ENCODE peak calls at places on chromosomes 4 and X, in four cellular contexts. R is OCI-LY7, E is kidney epithelial cell, I is lower lobe of right lung. U is an unnamed sample.

GRCh38 chr4:6989331-6989923 is 53.7 kb upstream of the TADA2B start:
- DNase-seq in R (no peak), E (no peak), I (no peak), U (no peak)

GRCh38 chr4:139903845-139904244 is 238.2 kb downstream of the MGST2 start:
- DNase-seq in R (no peak), E (no peak), I (no peak), U (peak; percentile 22)

GRCh38 chr4:42397635-42398447 is 553 bp downstream of the SHISA3 start:
- DNase-seq in R (peak; percentile 17), E (no peak), I (no peak), U (peak; percentile 29)

GRCh38 chr4:105092356-105092755 is 54.3 kb upstream of the TET2 start:
- DNase-seq in R (no peak), E (peak; percentile 23), I (no peak), U (peak; percentile 92)

GRCh38 chrX:8272846-8273245 is 101.8 kb upstream of the VCX2 start:
- DNase-seq in R (no peak), E (no peak), I (no peak), U (peak; percentile 11)

GRCh38 chr4:177696438-177696966 is 254.3 kb upstream of the AGA start:
- DNase-seq in R (no peak), E (no peak), I (no peak), U (peak; percentile 39)

GRCh38 chrX:39196192-39197102 is 395.2 kb downstream of the MID1IP1 start:
- DNase-seq in R (peak; percentile 11), E (peak; percentile 48), I (no peak), U (peak; percentile 46)

GRCh38 chr4:1882850-1883271 is 11.7 kb downstream of the NSD2 start:
- DNase-seq in R (no peak), E (no peak), I (no peak), U (no peak)

GRCh38 chr4:168656055-168656660 is 159.3 kb downstream of the PALLD start:
- DNase-seq in R (no peak), E (peak; percentile 81), I (no peak), U (peak; percentile 93)

GRCh38 chrX:38893441-38893840 is 92.2 kb downstream of the MID1IP1 start:
- DNase-seq in R (no peak), E (no peak), I (no peak), U (no peak)

GRCh38 chr4:60216752-60217151 is 983.4 kb upstream of the ADGRL3 start:
- DNase-seq in R (no peak), E (no peak), I (no peak), U (peak; percentile 89)

GRCh38 chr4:9979101-9979815 is 42.0 kb downstream of the SLC2A9 start:
- DNase-seq in R (no peak), E (no peak), I (no peak), U (no peak)

GRCh38 chr4:155602351-155603140 is 64.1 kb upstream of the GUCY1A1 start:
- DNase-seq in R (no peak), E (no peak), I (no peak), U (peak; percentile 73)

GRCh38 chr4:2274320-2275043 is 12.6 kb upstream of the MXD4 start:
- DNase-seq in R (no peak), E (no peak), I (peak; percentile 35), U (no peak)

GRCh38 chr4:79906996-79907395 is 166.0 kb downstream of the ANTXR2 start:
- DNase-seq in R (no peak), E (no peak), I (no peak), U (no peak)

GRCh38 chrX:12956704-12957541 is 18.0 kb upstream of the TMSB4X start:
- DNase-seq in R (peak; percentile 92), E (no peak), I (no peak), U (peak; percentile 37)

GRCh38 chr4:99998062-99998880 is 48.2 kb upstream of the H2AZ1 start:
- DNase-seq in R (peak; percentile 6), E (peak; percentile 10), I (no peak), U (peak; percentile 71)

GRCh38 chrX:1676866-1677265 is 62.0 kb downstream of the ASMT start:
- DNase-seq in R (no peak), E (no peak), I (no peak), U (no peak)

GRCh38 chr4:158796370-158797140 is 27.7 kb downstream of the FNIP2 start:
- DNase-seq in R (no peak), E (no peak), I (peak; percentile 60), U (peak; percentile 84)

GRCh38 chr4:118911162-118911791 is 22.6 kb downstream of the SYNPO2 start:
- DNase-seq in R (no peak), E (no peak), I (no peak), U (peak; percentile 25)

GRCh38 chrX:20355187-20355586 is 88.5 kb upstream of the RPS6KA3 start:
- DNase-seq in R (no peak), E (no peak), I (no peak), U (no peak)

GRCh38 chr4:40998680-40999358 is 215.5 kb downstream of the APBB2 start:
- DNase-seq in R (peak; percentile 33), E (no peak), I (no peak), U (peak; percentile 95)

GRCh38 chrX:129747533-129747932 is 8.8 kb downstream of the XPNPEP2 start:
- DNase-seq in R (no peak), E (no peak), I (no peak), U (no peak)

GRCh38 chrX:110374544-110374943 is 15.9 kb downstream of the RTL9 start:
- DNase-seq in R (no peak), E (no peak), I (no peak), U (no peak)

GRCh38 chrX:153703036-153703370 is 15.3 kb downstream of the SLC6A8 start:
- DNase-seq in R (no peak), E (no peak), I (peak; percentile 58), U (peak; percentile 50)

GRCh38 chr4:27081675-27082579 is 221.3 kb downstream of the STIM2 start:
- DNase-seq in R (no peak), E (no peak), I (no peak), U (no peak)

GRCh38 chr4:27088491-27088890 is 227.8 kb downstream of the STIM2 start:
- DNase-seq in R (no peak), E (no peak), I (no peak), U (no peak)

GRCh38 chr4:27087306-27088045 is 226.8 kb downstream of the STIM2 start:
- DNase-seq in R (no peak), E (no peak), I (no peak), U (peak; percentile 17)

GRCh38 chr4:27082786-27083185 is 222.1 kb downstream of the STIM2 start:
- DNase-seq in R (no peak), E (no peak), I (no peak), U (no peak)

GRCh38 chr4:27084685-27085356 is 224.2 kb downstream of the STIM2 start:
- DNase-seq in R (no peak), E (no peak), I (peak; percentile 53), U (peak; percentile 34)
- H3K4me3 ChIP-seq in R (no peak overlapping the region), E (no peak overlapping the region), I (peak overlapping the region; percentile 46), U (peak overlapping the region; percentile 8)

GRCh38 chrX:67544871-67545771 is 1.3 kb downstream of the AR start:
- DNase-seq in R (no peak), E (no peak), I (peak; percentile 34), U (no peak)
- H3K4me3 ChIP-seq in R (no peak overlapping the region), E (no peak overlapping the region), I (peak overlapping the region; percentile 50), U (no peak overlapping the region)

DNA sequence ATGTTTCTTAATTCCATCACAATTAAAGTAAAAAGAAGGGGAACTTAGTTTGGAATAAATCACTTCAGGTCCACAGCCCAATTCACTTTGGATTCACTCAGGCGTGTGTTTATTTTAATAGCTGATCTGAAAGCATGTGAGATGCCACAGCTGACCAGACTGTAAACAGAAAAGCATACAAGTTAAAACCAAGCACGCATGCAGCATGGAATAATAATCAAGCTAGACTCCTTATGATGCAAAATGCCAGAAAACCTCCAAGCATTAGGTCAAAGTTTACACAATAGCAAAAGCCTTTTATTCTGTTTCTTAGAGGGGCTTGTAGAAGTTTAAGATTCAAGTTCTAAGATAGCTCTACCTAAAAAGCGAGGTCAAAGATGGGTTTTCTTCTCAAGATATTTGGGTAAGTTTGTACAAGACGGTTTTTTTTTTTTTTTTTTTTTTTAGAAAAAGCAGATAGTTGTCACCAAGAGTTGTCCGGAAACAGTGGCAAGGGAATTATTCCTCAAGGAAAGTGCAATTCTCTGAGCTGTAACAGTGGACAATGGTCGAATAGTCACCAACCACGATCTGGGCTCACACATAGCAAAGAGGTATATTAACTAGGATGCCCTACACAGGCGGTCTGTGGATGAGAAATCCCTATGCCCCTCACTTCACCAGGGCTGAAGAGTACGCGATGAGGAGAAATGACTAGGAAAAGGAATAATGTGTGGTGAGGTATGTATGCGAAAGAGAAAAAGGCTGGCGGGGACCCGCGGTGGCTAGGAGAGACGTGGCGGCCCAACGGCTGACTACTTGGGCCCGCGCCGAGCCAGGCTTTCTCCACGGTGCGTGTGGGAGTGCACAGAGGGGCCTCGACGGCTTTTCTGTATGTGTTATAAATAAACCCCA is 680 bp upstream of the PRRG1 start:
- DNase-seq in R (no peak), E (no peak), I (no peak), U (no peak)
- H3K4me3 ChIP-seq in R (no peak overlapping the region), E (peak overlapping the region; percentile 81), I (peak overlapping the region; percentile 66), U (peak overlapping the region; percentile 76)

DNA sequence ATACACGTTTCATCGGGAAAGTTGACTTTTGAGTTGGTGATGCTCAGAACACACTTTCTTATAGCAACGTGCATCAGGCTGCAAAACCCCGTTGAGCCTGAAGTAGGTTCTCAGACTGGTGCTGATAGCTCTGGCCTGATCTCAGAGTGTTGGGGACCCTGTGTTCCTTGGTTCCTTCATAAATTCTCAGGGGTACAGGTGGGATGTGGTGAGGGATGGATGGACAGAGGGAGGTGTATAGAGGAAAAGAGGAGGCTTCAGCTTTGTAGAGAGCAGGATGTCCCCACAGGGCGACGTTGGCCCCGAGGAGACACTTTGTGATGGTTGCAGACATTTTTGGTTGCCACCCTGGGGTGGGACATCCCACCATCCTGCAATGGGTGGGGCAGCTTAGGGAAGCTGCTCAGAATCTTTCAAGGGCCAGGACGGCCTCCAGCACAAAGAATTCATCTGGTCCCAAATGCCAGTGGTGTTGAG is 2.5 kb downstream of the CD99 start:
- DNase-seq in R (peak; percentile 20), E (no peak), I (no peak), U (no peak)
- H3K4me3 ChIP-seq in R (peak overlapping the region; percentile 77), E (no peak overlapping the region), I (peak overlapping the region; percentile 96), U (no peak overlapping the region)